ENCODE peak calls at places on chromosomes 11 and 22, in six cellular contexts. One of them, this sample, is unnamed.

GRCh38 chr22:29873943-29874342 is 9.0 kb upstream of the MTMR3 start:
- DNase-seq in right cardiac atrium: no peak
- DNase-seq in HT-29: no peak
- DNase-seq in tibial nerve: no peak
- DNase-seq in H54: no peak
- DNase-seq in IMR-90: no peak
- DNase-seq in this sample: no peak

GRCh38 chr11:28547395-28547794 is 439.2 kb downstream of the METTL15 start:
- DNase-seq in H54: no peak
- DNase-seq in tibial nerve: no peak
- DNase-seq in right cardiac atrium: no peak
- DNase-seq in IMR-90: no peak
- DNase-seq in HT-29: no peak
- DNase-seq in this sample: no peak

GRCh38 chr22:50258361-50259292 is 2.9 kb downstream of the MAPK12 start:
- DNase-seq in tibial nerve: no peak
- DNase-seq in IMR-90: no peak
- DNase-seq in HT-29: no peak
- DNase-seq in right cardiac atrium: no peak
- DNase-seq in H54: no peak
- DNase-seq in this sample: no peak

GRCh38 chr11:2390871-2391662 is 9.5 kb upstream of the TSSC4 start:
- DNase-seq in IMR-90: peak
- DNase-seq in HT-29: peak
- DNase-seq in right cardiac atrium: peak
- DNase-seq in H54: peak
- DNase-seq in tibial nerve: no peak
- DNase-seq in this sample: peak

GRCh38 chr22:39712081-39712480 is 141.5 kb downstream of the CACNA1I start:
- DNase-seq in right cardiac atrium: no peak
- DNase-seq in IMR-90: no peak
- DNase-seq in tibial nerve: no peak
- DNase-seq in HT-29: no peak
- DNase-seq in H54: no peak
- DNase-seq in this sample: no peak

GRCh38 chr11:106950067-106950491 is 68.2 kb downstream of the GUCY1A2 start:
- DNase-seq in HT-29: no peak
- DNase-seq in IMR-90: no peak
- DNase-seq in right cardiac atrium: peak
- DNase-seq in H54: no peak
- DNase-seq in tibial nerve: no peak
- DNase-seq in this sample: no peak

GRCh38 chr11:36469881-36470802 is 39.9 kb downstream of the TRAF6 start:
- DNase-seq in tibial nerve: no peak
- DNase-seq in H54: no peak
- DNase-seq in right cardiac atrium: no peak
- DNase-seq in HT-29: no peak
- DNase-seq in IMR-90: peak
- DNase-seq in this sample: peak

GRCh38 chr22:41028841-41029240 is 63.6 kb upstream of the EP300 start:
- DNase-seq in HT-29: no peak
- DNase-seq in tibial nerve: no peak
- DNase-seq in IMR-90: peak
- DNase-seq in H54: peak
- DNase-seq in right cardiac atrium: no peak
- DNase-seq in this sample: peak

GRCh38 chr11:30447246-30447645 is 124.3 kb downstream of the ARL14EP start:
- DNase-seq in H54: no peak
- DNase-seq in tibial nerve: no peak
- DNase-seq in HT-29: no peak
- DNase-seq in right cardiac atrium: no peak
- DNase-seq in IMR-90: no peak
- DNase-seq in this sample: no peak

GRCh38 chr11:19768815-19769214 is 56.2 kb downstream of the NAV2 start:
- DNase-seq in tibial nerve: no peak
- DNase-seq in right cardiac atrium: no peak
- DNase-seq in IMR-90: no peak
- DNase-seq in HT-29: no peak
- DNase-seq in H54: no peak
- DNase-seq in this sample: no peak

GRCh38 chr11:106087815-106088435 is 10.5 kb downstream of the AASDHPPT start:
- DNase-seq in HT-29: peak
- DNase-seq in right cardiac atrium: peak
- DNase-seq in tibial nerve: peak
- DNase-seq in H54: no peak
- DNase-seq in IMR-90: peak
- DNase-seq in this sample: peak

GRCh38 chr11:2538951-2539735 is 94.3 kb downstream of the KCNQ1 start:
- DNase-seq in tibial nerve: no peak
- DNase-seq in right cardiac atrium: no peak
- DNase-seq in IMR-90: no peak
- DNase-seq in H54: no peak
- DNase-seq in HT-29: no peak
- DNase-seq in this sample: no peak

GRCh38 chr11:77155556-77156130 is 27.6 kb downstream of the MYO7A start:
- DNase-seq in right cardiac atrium: no peak
- DNase-seq in tibial nerve: no peak
- DNase-seq in HT-29: no peak
- DNase-seq in H54: no peak
- DNase-seq in IMR-90: no peak
- DNase-seq in this sample: no peak

GRCh38 chr11:1763796-1764661 is at the start of gene CTSD:
- DNase-seq in HT-29: peak
- DNase-seq in H54: peak
- DNase-seq in IMR-90: peak
- DNase-seq in right cardiac atrium: peak
- DNase-seq in tibial nerve: peak
- DNase-seq in this sample: peak